ENCODE peak calls at places on chromosomes 11 and 22, in five cellular contexts. One of them, this sample, is unnamed.

GRCh38 chr11:112769170-112769569 is 192.1 kb upstream of the NCAM1 start:
- DNase-seq in AG04449: no peak
- DNase-seq in brain microvascular endothelial cell: no peak
- DNase-seq in fibroblast of the aortic adventitia: no peak
- DNase-seq in hepatocyte: no peak
- DNase-seq in this sample: no peak

GRCh38 chr11:2301631-2302272 is at the start of the genes C11orf21 and TSPAN32:
- DNase-seq in hepatocyte: peak; percentile 44
- DNase-seq in fibroblast of the aortic adventitia: peak; percentile 17
- DNase-seq in brain microvascular endothelial cell: no peak
- DNase-seq in AG04449: no peak
- DNase-seq in this sample: no peak

GRCh38 chr11:69075421-69076128 is 26.8 kb downstream of the TPCN2 start:
- DNase-seq in hepatocyte: no peak
- DNase-seq in brain microvascular endothelial cell: peak; percentile 93
- DNase-seq in AG04449: peak; percentile 65
- DNase-seq in fibroblast of the aortic adventitia: peak; percentile 99
- DNase-seq in this sample: peak; percentile 96

GRCh38 chr22:50699001-50699753 is 26.6 kb downstream of the SHANK3 start:
- DNase-seq in hepatocyte: no peak
- DNase-seq in brain microvascular endothelial cell: no peak
- DNase-seq in AG04449: no peak
- DNase-seq in fibroblast of the aortic adventitia: no peak
- DNase-seq in this sample: no peak

GRCh38 chr11:93458286-93458685 is 84.9 kb downstream of the SMCO4 start:
- DNase-seq in AG04449: no peak
- DNase-seq in hepatocyte: no peak
- DNase-seq in fibroblast of the aortic adventitia: no peak
- DNase-seq in brain microvascular endothelial cell: no peak
- DNase-seq in this sample: no peak

GRCh38 chr11:7546324-7546791 is 32.6 kb downstream of the PPFIBP2 start:
- DNase-seq in AG04449: no peak
- DNase-seq in brain microvascular endothelial cell: no peak
- DNase-seq in fibroblast of the aortic adventitia: no peak
- DNase-seq in hepatocyte: no peak
- DNase-seq in this sample: no peak

GRCh38 chr11:76768091-76769047 is 14.8 kb upstream of the TSKU start:
- DNase-seq in hepatocyte: no peak
- DNase-seq in AG04449: no peak
- DNase-seq in fibroblast of the aortic adventitia: peak; percentile 53
- DNase-seq in brain microvascular endothelial cell: no peak
- DNase-seq in this sample: no peak

GRCh38 chr22:27881404-27881803 is 37.7 kb downstream of the PITPNB start:
- DNase-seq in hepatocyte: no peak
- DNase-seq in fibroblast of the aortic adventitia: peak; percentile 55
- DNase-seq in AG04449: no peak
- DNase-seq in brain microvascular endothelial cell: no peak
- DNase-seq in this sample: no peak

GRCh38 chr11:34721646-34722045 is 100.8 kb downstream of the EHF start:
- DNase-seq in hepatocyte: no peak
- DNase-seq in AG04449: no peak
- DNase-seq in fibroblast of the aortic adventitia: peak; percentile 30
- DNase-seq in brain microvascular endothelial cell: no peak
- DNase-seq in this sample: no peak

GRCh38 chr11:42923651-42924050 is 388.1 kb upstream of the API5 start:
- DNase-seq in hepatocyte: no peak
- DNase-seq in fibroblast of the aortic adventitia: no peak
- DNase-seq in AG04449: no peak
- DNase-seq in brain microvascular endothelial cell: no peak
- DNase-seq in this sample: no peak

GRCh38 chr22:33018232-33018864 is 39.8 kb downstream of the SYN3 start:
- DNase-seq in hepatocyte: peak; percentile 75
- DNase-seq in brain microvascular endothelial cell: peak; percentile 44
- DNase-seq in fibroblast of the aortic adventitia: peak; percentile 47
- DNase-seq in AG04449: no peak
- DNase-seq in this sample: peak; percentile 39

GRCh38 chr11:128195756-128196155 is 391.6 kb downstream of the ETS1 start:
- DNase-seq in fibroblast of the aortic adventitia: no peak
- DNase-seq in AG04449: no peak
- DNase-seq in hepatocyte: no peak
- DNase-seq in brain microvascular endothelial cell: no peak
- DNase-seq in this sample: no peak

GRCh38 chr22:46366801-46367706 is 31.5 kb downstream of the TRMU start:
- DNase-seq in AG04449: no peak
- DNase-seq in brain microvascular endothelial cell: no peak
- DNase-seq in fibroblast of the aortic adventitia: no peak
- DNase-seq in hepatocyte: no peak
- DNase-seq in this sample: no peak

GRCh38 chr11:76164861-76165751 is 41.2 kb downstream of the WNT11 start:
- DNase-seq in brain microvascular endothelial cell: no peak
- DNase-seq in AG04449: no peak
- DNase-seq in hepatocyte: no peak
- DNase-seq in fibroblast of the aortic adventitia: no peak
- DNase-seq in this sample: no peak

GRCh38 chr22:39554170-39554569 is 16.4 kb upstream of the CACNA1I start:
- DNase-seq in hepatocyte: no peak
- DNase-seq in fibroblast of the aortic adventitia: no peak
- DNase-seq in AG04449: no peak
- DNase-seq in brain microvascular endothelial cell: no peak
- DNase-seq in this sample: no peak

GRCh38 chr22:25726241-25726640 is 15.7 kb upstream of the MYO18B start:
- DNase-seq in fibroblast of the aortic adventitia: peak; percentile 36
- DNase-seq in AG04449: no peak
- DNase-seq in hepatocyte: no peak
- DNase-seq in brain microvascular endothelial cell: no peak
- DNase-seq in this sample: no peak

GRCh38 chr11:63687845-63688244 is 6.5 kb downstream of the RTN3 start:
- DNase-seq in AG04449: no peak
- DNase-seq in brain microvascular endothelial cell: no peak
- DNase-seq in fibroblast of the aortic adventitia: no peak
- DNase-seq in hepatocyte: no peak
- DNase-seq in this sample: no peak

GRCh38 chr22:36386351-36386899 is 1.3 kb downstream of the MYH9 start:
- DNase-seq in hepatocyte: peak; percentile 72
- DNase-seq in brain microvascular endothelial cell: no peak
- DNase-seq in AG04449: no peak
- DNase-seq in fibroblast of the aortic adventitia: peak; percentile 48
- DNase-seq in this sample: peak; percentile 40

GRCh38 chr22:35835267-35835997 is 117.8 kb downstream of the APOL5 start:
- DNase-seq in hepatocyte: no peak
- DNase-seq in AG04449: no peak
- DNase-seq in fibroblast of the aortic adventitia: peak; percentile 87
- DNase-seq in brain microvascular endothelial cell: no peak
- DNase-seq in this sample: peak; percentile 3

GRCh38 chr11:121041072-121041471 is 17.2 kb downstream of the TBCEL start:
- DNase-seq in fibroblast of the aortic adventitia: no peak
- DNase-seq in hepatocyte: no peak
- DNase-seq in brain microvascular endothelial cell: no peak
- DNase-seq in AG04449: no peak
- DNase-seq in this sample: no peak

GRCh38 chr22:37741312-37741795 is 44.5 kb downstream of the TRIOBP start:
- DNase-seq in brain microvascular endothelial cell: peak; percentile 83
- DNase-seq in fibroblast of the aortic adventitia: peak; percentile 99
- DNase-seq in AG04449: peak; percentile 79
- DNase-seq in hepatocyte: peak; percentile 94
- DNase-seq in this sample: peak; percentile 83

GRCh38 chr22:20392983-20393704 is 807 bp upstream of the ZNF74 start:
- DNase-seq in hepatocyte: no peak
- DNase-seq in AG04449: no peak
- DNase-seq in brain microvascular endothelial cell: no peak
- DNase-seq in fibroblast of the aortic adventitia: no peak
- DNase-seq in this sample: no peak

GRCh38 chr22:20395897-20396287 is 1.9 kb downstream of the ZNF74 start:
- DNase-seq in brain microvascular endothelial cell: no peak
- DNase-seq in hepatocyte: no peak
- DNase-seq in fibroblast of the aortic adventitia: no peak
- DNase-seq in AG04449: no peak
- DNase-seq in this sample: no peak

GRCh38 chr22:20391222-20391621 is 2.7 kb upstream of the ZNF74 start:
- DNase-seq in hepatocyte: no peak
- DNase-seq in fibroblast of the aortic adventitia: no peak
- DNase-seq in brain microvascular endothelial cell: no peak
- DNase-seq in AG04449: no peak
- DNase-seq in this sample: no peak

GRCh38 chr22:20395181-20395896 is 1.4 kb downstream of the ZNF74 start:
- DNase-seq in fibroblast of the aortic adventitia: no peak
- DNase-seq in AG04449: no peak
- DNase-seq in brain microvascular endothelial cell: no peak
- DNase-seq in hepatocyte: no peak
- DNase-seq in this sample: no peak

DNA sequence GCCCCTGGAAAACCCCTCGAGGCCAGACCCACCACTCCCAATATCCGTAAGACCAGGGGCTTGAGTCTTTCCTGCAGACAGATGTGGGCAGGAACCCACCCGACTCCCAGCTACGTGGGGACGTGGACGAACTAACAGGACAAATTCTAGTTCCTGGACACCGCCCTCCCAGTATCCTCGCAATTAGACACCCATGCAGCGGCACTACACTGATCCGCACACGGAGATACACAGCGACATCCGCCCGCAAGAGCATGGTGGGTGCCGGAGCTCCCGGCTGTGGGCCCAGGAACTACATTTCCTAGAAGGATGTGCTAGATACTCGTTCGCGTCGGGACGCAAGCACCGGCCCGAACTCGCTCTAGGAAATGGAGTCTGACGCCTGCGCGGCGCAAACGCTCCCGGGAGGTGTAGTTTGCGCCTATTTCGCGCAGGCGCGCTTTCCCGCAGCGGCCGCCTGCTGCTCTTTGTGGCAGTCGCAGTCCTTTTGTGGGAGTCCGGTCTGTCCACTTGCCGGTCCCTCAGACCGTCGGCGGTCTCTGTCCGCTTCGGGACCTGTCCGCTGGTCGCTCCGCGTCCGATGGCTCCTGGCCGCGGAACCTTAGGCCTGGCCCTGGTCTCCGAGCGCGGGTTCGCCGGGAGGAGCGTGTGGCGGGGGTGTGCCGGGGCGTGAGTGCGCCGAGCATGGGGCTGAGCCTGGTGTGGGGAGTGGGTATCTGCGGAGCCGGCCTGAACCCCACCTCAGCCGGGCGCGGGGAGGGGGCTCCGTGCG is at the start of gene ZNF74:
- DNase-seq in brain microvascular endothelial cell: peak; percentile 78
- DNase-seq in fibroblast of the aortic adventitia: peak; percentile 92
- DNase-seq in AG04449: peak; percentile 50
- DNase-seq in hepatocyte: peak; percentile 96
- DNase-seq in this sample: peak; percentile 82
- TF ChIP-seq CTCF in brain microvascular endothelial cell: no peak
- TF ChIP-seq CTCF in fibroblast of the aortic adventitia: no peak
- TF ChIP-seq CTCF in AG04449: no peak
- TF ChIP-seq CTCF in hepatocyte: no peak
- TF ChIP-seq CTCF in this sample: peak; percentile 21

GRCh38 chr11:44630511-44631210 is 65.2 kb downstream of the CD82 start:
- DNase-seq in AG04449: no peak
- DNase-seq in fibroblast of the aortic adventitia: no peak
- DNase-seq in brain microvascular endothelial cell: no peak
- DNase-seq in hepatocyte: peak; percentile 2
- DNase-seq in this sample: no peak

GRCh38 chr11:44631831-44632230 is 66.4 kb downstream of the CD82 start:
- DNase-seq in fibroblast of the aortic adventitia: no peak
- DNase-seq in hepatocyte: no peak
- DNase-seq in AG04449: no peak
- DNase-seq in brain microvascular endothelial cell: no peak
- DNase-seq in this sample: no peak

GRCh38 chr11:44634401-44635281 is 69.2 kb downstream of the CD82 start:
- DNase-seq in hepatocyte: peak; percentile 92
- DNase-seq in AG04449: no peak
- DNase-seq in brain microvascular endothelial cell: peak; percentile 58
- DNase-seq in fibroblast of the aortic adventitia: peak; percentile 60
- DNase-seq in this sample: peak; percentile 16

GRCh38 chr11:44633641-44634040 is 68.2 kb downstream of the CD82 start:
- DNase-seq in brain microvascular endothelial cell: no peak
- DNase-seq in AG04449: no peak
- DNase-seq in hepatocyte: peak; percentile 7
- DNase-seq in fibroblast of the aortic adventitia: no peak
- DNase-seq in this sample: no peak

GRCh38 chr11:44632466-44633123 is 67.1 kb downstream of the CD82 start:
- DNase-seq in brain microvascular endothelial cell: peak; percentile 31
- DNase-seq in hepatocyte: peak; percentile 52
- DNase-seq in fibroblast of the aortic adventitia: no peak
- DNase-seq in AG04449: no peak
- DNase-seq in this sample: no peak
- TF ChIP-seq CTCF in brain microvascular endothelial cell: peak; percentile 76
- TF ChIP-seq CTCF in hepatocyte: peak; percentile 32
- TF ChIP-seq CTCF in fibroblast of the aortic adventitia: peak; percentile 29
- TF ChIP-seq CTCF in AG04449: peak; percentile 38
- TF ChIP-seq CTCF in this sample: no peak

GRCh38 chr11:131512228-131512627 is 141.8 kb downstream of the NTM start:
- DNase-seq in hepatocyte: no peak
- DNase-seq in AG04449: no peak
- DNase-seq in fibroblast of the aortic adventitia: no peak
- DNase-seq in brain microvascular endothelial cell: no peak
- DNase-seq in this sample: no peak

GRCh38 chr11:131506376-131506775 is 136.0 kb downstream of the NTM start:
- DNase-seq in AG04449: no peak
- DNase-seq in fibroblast of the aortic adventitia: no peak
- DNase-seq in brain microvascular endothelial cell: no peak
- DNase-seq in hepatocyte: no peak
- DNase-seq in this sample: no peak

GRCh38 chr11:131514062-131514461 is 143.6 kb downstream of the NTM start:
- DNase-seq in brain microvascular endothelial cell: no peak
- DNase-seq in hepatocyte: no peak
- DNase-seq in fibroblast of the aortic adventitia: no peak
- DNase-seq in AG04449: no peak
- DNase-seq in this sample: no peak

GRCh38 chr11:131510662-131511061 is 140.2 kb downstream of the NTM start:
- DNase-seq in AG04449: no peak
- DNase-seq in brain microvascular endothelial cell: no peak
- DNase-seq in hepatocyte: no peak
- DNase-seq in fibroblast of the aortic adventitia: no peak
- DNase-seq in this sample: no peak

GRCh38 chr11:131511794-131512193 is 141.4 kb downstream of the NTM start:
- DNase-seq in hepatocyte: peak; percentile 64
- DNase-seq in AG04449: no peak
- DNase-seq in fibroblast of the aortic adventitia: no peak
- DNase-seq in brain microvascular endothelial cell: peak; percentile 3
- DNase-seq in this sample: no peak
- TF ChIP-seq CTCF in hepatocyte: peak; percentile 61
- TF ChIP-seq CTCF in AG04449: peak; percentile 40
- TF ChIP-seq CTCF in fibroblast of the aortic adventitia: peak; percentile 38
- TF ChIP-seq CTCF in brain microvascular endothelial cell: peak; percentile 67
- TF ChIP-seq CTCF in this sample: peak; percentile 72

DNA sequence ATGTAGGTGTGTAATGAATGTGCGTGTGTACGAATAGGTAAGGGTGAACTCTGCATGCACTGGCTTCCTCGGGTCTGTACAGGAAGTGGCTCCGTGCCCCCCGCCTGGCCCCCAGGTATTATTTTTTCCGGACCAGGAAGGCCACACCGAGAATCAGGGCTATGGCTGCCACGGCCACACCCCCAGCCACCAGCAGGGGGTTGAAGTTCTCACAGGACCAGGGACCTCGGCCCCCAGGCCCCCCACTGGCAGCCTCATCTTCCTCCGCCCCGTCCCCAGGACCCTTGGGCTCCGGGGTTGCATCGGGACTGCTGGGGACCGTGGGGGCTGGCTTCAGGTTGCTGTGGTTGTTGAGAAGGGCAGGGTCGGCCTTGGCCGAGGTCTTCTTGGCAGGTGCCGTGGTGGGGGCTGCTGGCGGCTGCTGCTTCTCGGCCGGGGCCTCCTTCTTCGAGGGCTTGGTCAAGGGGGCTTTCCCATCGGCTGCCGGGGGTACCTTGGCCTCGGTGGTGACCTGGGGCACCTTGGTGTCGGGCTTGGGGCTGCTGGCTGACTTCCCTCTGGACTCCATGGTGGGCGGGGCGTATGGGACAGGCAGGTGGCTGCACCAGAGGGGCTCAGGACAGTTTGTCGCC is 1.8 kb downstream of the CEND1 start:
- DNase-seq in hepatocyte: no peak
- DNase-seq in fibroblast of the aortic adventitia: no peak
- DNase-seq in AG04449: no peak
- DNase-seq in brain microvascular endothelial cell: no peak
- DNase-seq in this sample: no peak
- TF ChIP-seq CTCF in hepatocyte: no peak
- TF ChIP-seq CTCF in fibroblast of the aortic adventitia: peak; percentile 9
- TF ChIP-seq CTCF in AG04449: no peak
- TF ChIP-seq CTCF in brain microvascular endothelial cell: peak; percentile 32
- TF ChIP-seq CTCF in this sample: peak; percentile 46